ENCODE peak calls at places on chromosomes 2 and 18, in eight cellular contexts. D, H, Q, N, W, Y, B and U are unnamed samples.

GRCh38 chr18:79583426-79583825 is 96.2 kb upstream of the CTDP1 start:
- DNase-seq in D (peak), H (no peak), Q (peak), N (no peak), W (no peak), Y (no peak), B (no peak), U (no peak)

GRCh38 chr2:96251721-96252292 is 14.0 kb downstream of the TMEM127 start:
- DNase-seq in D (no peak), H (peak), Q (no peak), N (peak), W (peak), Y (peak), B (no peak), U (peak)

GRCh38 chr18:12326711-12327460 is 18.8 kb downstream of the TUBB6 start:
- DNase-seq in D (no peak), H (no peak), Q (no peak), N (no peak), W (no peak), Y (no peak), B (no peak), U (no peak)

GRCh38 chr2:72139471-72139870 is 8.2 kb downstream of the CYP26B1 start:
- DNase-seq in D (no peak), H (no peak), Q (no peak), N (no peak), W (no peak), Y (no peak), B (no peak), U (no peak)

GRCh38 chr2:64652231-64653173 is 1.2 kb downstream of the SERTAD2 start:
- DNase-seq in D (peak), H (peak), Q (peak), N (no peak), W (peak), Y (no peak), B (peak), U (no peak)

GRCh38 chr18:61435064-61435652 is 101.9 kb downstream of the CDH20 start:
- DNase-seq in D (no peak), H (peak), Q (no peak), N (peak), W (no peak), Y (peak), B (peak), U (peak)

GRCh38 chr2:42300527-42300926 is 60.5 kb downstream of the COX7A2L start:
- DNase-seq in D (no peak), H (no peak), Q (no peak), N (no peak), W (no peak), Y (no peak), B (no peak), U (no peak)

GRCh38 chr18:71902482-71902881 is 641.7 kb downstream of the CBLN2 start:
- DNase-seq in D (no peak), H (no peak), Q (no peak), N (no peak), W (no peak), Y (no peak), B (no peak), U (no peak)

GRCh38 chr2:65456074-65456473 is 23.7 kb upstream of the SPRED2 start:
- DNase-seq in D (no peak), H (no peak), Q (no peak), N (no peak), W (no peak), Y (peak), B (no peak), U (no peak)

GRCh38 chr2:85712849-85713612 is 18.9 kb downstream of the GNLY start:
- DNase-seq in D (peak), H (no peak), Q (peak), N (no peak), W (peak), Y (peak), B (no peak), U (no peak)

GRCh38 chr2:44598330-44598729 is 236.6 kb downstream of the CAMKMT start:
- DNase-seq in D (no peak), H (no peak), Q (no peak), N (no peak), W (no peak), Y (no peak), B (no peak), U (no peak)

GRCh38 chr2:236876642-236877041 is 209.0 kb upstream of the COPS8 start:
- DNase-seq in D (no peak), H (no peak), Q (no peak), N (no peak), W (no peak), Y (no peak), B (no peak), U (no peak)

GRCh38 chr2:10889741-10890215 is 22.0 kb upstream of the KCNF1 start:
- DNase-seq in D (no peak), H (no peak), Q (peak), N (no peak), W (no peak), Y (no peak), B (no peak), U (no peak)

GRCh38 chr18:58671122-58671940 is at the start of gene MALT1:
- DNase-seq in D (peak), H (peak), Q (peak), N (peak), W (peak), Y (peak), B (peak), U (peak)

GRCh38 chr18:58572181-58572580 is 56.7 kb downstream of the ALPK2 start:
- DNase-seq in D (no peak), H (no peak), Q (no peak), N (no peak), W (no peak), Y (peak), B (no peak), U (no peak)

GRCh38 chr2:188114014-188114413 is 177.7 kb upstream of the GULP1 start:
- DNase-seq in D (no peak), H (no peak), Q (no peak), N (no peak), W (no peak), Y (peak), B (no peak), U (no peak)

DNA sequence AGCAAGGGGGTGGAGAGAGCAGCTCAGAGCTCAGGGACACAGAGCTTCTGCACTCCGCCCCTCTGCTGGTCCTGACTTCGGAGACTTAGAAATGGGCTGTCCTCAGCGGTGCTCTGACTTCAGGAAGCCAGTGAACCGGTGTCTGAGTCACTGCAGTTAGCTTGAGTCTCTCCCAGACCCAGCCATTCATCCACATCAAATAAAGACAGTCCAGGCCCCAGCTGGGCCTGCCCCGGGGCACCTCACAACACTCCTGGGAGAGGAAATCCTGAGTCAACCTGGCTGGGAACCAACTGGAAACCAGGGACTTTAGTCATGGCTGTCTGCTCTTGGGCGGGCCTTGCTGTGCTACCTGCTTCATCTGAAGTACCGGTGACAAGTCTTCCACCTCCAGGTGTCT is 5.4 kb upstream of the ITGB6 start:
- DNase-seq in D (no peak), H (no peak), Q (peak), N (peak), W (peak), Y (peak), B (no peak), U (no peak)
- H3K4me3 ChIP-seq in D (no peak), H (no peak), Q (no peak), N (no peak), W (no peak), Y (peak), B (no peak), U (no peak)

GRCh38 chr2:186588421-186588820 is 1.4 kb upstream of the ITGAV start:
- DNase-seq in D (no peak), H (no peak), Q (no peak), N (no peak), W (no peak), Y (no peak), B (no peak), U (no peak)

GRCh38 chr2:186592137-186592875 is 2.5 kb downstream of the ITGAV start:
- DNase-seq in D (no peak), H (no peak), Q (no peak), N (no peak), W (no peak), Y (no peak), B (no peak), U (no peak)

GRCh38 chr2:186590538-186591441 is 934 bp downstream of the ITGAV start:
- DNase-seq in D (no peak), H (peak), Q (peak), N (no peak), W (peak), Y (peak), B (peak), U (no peak)

GRCh38 chr2:186588940-186589732 is 720 bp upstream of the ITGAV start:
- DNase-seq in D (no peak), H (peak), Q (peak), N (no peak), W (peak), Y (no peak), B (no peak), U (no peak)

GRCh38 chr2:186589733-186590537 is at the start of gene ITGAV:
- DNase-seq in D (peak), H (peak), Q (peak), N (peak), W (peak), Y (peak), B (peak), U (peak)
- TF ChIP-seq CTCF in D (no peak), H (no peak), Q (no peak), N (no peak), W (peak), Y (no peak), B (no peak), U (no peak)

DNA sequence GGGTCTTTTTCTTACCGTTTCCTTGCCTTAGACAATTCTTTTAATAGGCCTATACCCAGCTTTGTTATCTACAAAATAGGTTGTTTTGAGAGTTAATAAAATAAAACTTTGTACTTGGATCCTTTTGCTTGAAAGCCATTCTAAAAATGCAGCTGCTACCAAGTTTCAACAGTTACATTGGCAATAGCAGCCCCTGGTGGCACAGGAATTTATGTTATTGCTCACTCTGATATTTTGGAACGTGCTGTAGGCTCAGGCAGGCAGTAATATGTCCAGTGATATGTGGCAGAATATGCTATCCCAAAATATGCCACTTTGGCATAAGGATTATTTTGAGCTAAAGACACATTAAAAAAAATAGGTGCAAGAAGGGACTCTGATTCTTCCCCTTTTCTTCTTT is 6.7 kb upstream of the COMMD1 start:
- DNase-seq in D (no peak), H (peak), Q (no peak), N (no peak), W (peak), Y (peak), B (peak), U (no peak)
- H3K4me3 ChIP-seq in D (no peak), H (no peak), Q (no peak), N (no peak), W (no peak), Y (no peak), B (no peak), U (no peak)

DNA sequence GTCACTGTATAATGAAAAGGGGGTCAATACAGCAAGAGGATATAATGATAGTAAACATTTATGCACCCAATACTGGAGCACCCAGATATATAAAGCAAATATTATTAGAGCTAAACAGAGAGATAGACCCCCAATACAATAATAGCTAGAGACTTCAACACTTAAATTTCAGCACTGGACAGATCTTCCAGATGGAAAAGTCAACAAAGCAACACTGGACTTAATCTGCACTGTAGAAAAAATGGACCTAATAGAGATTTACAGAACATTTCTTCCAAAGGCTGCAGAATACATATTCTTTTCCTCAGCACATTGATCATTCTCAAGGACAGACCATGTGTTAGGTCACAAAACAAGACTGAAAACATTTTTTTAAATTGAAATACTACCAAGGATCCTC is 26.7 kb downstream of the ZBTB14 start:
- DNase-seq in D (no peak), H (peak), Q (no peak), N (no peak), W (no peak), Y (no peak), B (no peak), U (no peak)
- TF ChIP-seq CTCF in D (no peak), H (no peak), Q (no peak), N (no peak), W (no peak), Y (no peak), B (no peak), U (no peak)

DNA sequence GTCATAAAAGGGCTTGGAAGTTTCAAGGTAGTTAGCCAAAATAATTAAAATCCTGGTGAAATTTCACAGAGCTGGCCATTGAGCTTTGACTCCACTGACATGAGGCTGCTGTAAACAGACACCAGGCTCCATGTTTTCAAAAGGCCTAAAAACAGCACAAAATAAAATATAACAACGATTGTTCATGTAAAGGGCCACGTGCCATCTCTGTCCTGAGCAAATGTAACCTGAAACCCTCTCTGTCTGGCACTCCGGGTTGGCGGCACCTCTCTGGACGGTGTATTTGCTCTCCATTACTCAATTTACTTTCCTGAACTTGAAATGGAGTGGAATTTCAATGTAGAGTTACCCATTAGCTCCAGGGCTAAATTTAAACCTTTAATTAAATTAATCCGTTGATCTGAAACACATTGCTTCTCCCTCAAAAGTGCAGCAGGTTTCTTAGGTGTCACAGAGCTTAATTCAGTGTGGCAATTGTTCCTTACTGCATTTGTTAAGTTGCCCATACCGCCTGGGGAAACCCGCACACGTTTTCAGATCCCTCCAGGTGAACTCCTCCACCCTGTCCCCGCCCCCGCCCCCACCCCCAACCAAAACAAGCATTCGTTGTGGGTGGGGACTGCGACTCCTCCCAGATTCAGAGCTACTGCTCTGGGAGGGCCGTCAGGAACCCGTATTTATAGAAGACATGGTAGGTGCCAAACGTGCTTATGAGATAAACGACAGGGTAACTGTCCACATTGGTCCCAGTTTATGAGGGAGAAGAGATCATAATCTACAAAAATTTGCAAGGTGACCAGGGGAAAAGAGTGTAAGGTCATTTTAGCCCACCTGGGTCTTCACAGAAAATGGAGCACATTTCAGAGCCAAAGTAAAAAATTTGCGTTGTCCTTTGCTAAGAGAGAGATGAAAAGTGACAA is 1.2 kb upstream of the CABLES1 start:
- DNase-seq in D (peak), H (peak), Q (peak), N (peak), W (peak), Y (no peak), B (peak), U (peak)
- H3K4me3 ChIP-seq in D (peak), H (peak), Q (no peak), N (peak), W (no peak), Y (peak), B (peak), U (peak)

DNA sequence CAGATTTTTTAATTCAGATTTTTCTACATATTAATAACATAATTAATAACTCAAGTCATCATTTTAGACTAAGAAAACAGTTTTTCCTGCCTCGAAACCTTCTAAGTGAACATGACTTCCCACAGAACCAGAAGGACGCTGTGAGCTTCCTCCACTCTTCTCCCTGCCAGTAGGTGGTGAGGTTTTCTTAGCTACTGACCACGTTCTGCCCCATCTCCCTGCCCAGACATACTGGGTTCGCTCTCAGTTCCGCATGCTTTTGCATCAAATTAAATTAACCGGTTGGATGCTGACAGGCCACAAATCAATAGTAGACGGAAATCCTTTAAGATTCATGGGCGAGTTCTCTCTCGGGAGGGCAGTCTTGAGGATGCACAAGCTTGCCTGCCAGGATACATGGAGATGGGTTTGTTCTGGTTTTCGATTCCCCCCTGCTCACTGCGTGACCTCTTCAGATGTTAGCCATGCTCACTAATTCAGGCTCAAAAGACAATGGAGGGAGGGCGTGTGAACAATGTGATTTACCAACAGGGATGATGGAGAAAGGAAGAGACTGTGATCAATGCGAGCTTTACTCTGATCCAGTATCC is 375.9 kb downstream of the EIPR1 start:
- DNase-seq in D (no peak), H (peak), Q (no peak), N (no peak), W (peak), Y (no peak), B (peak), U (peak)
- TF ChIP-seq CTCF in D (no peak), H (peak), Q (no peak), N (no peak), W (peak), Y (no peak), B (peak), U (peak)

GRCh38 chr2:186697536-186697935 is 3.7 kb downstream of the FAM171B start:
- DNase-seq in D (no peak), H (no peak), Q (no peak), N (no peak), W (no peak), Y (peak), B (no peak), U (no peak)

GRCh38 chr2:186696337-186696736 is 2.5 kb downstream of the FAM171B start:
- DNase-seq in D (no peak), H (no peak), Q (no peak), N (no peak), W (no peak), Y (no peak), B (no peak), U (no peak)

GRCh38 chr2:186696804-186697203 is 2.9 kb downstream of the FAM171B start:
- DNase-seq in D (no peak), H (no peak), Q (no peak), N (no peak), W (no peak), Y (no peak), B (no peak), U (no peak)

GRCh38 chr2:186693446-186693842 is 416 bp upstream of the FAM171B start:
- DNase-seq in D (no peak), H (no peak), Q (no peak), N (no peak), W (no peak), Y (no peak), B (no peak), U (no peak)

DNA sequence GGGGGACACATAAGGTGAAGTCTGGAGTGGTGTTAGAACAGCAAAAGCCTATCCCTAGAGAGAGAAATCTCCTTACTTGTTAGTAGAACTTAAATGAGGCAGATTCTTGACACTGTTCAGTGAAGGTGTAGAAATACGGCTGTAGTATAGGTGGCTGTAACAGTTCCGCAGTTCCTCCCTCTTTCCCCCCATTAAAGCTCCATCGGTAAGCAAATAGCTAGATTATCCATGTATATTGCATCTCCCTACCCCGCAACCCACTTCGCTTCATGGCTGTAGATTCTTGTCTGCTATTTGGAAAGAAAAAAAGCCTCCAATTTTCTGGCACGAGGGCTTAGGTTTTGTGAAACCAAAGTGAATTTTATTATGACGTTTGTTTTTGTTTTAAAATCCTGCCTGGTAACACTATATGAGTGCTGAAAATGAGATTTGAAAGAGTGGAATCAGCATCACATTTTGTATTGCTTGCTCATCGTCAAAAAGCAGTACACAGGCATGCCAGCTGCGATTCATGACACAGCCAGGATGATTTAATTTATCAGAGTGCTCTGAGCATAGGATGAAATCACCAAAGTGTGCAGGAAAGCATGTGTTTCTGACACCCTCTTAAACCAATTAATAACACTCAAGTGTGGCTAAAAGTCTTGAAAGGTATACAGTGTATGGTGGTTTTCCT is 1.4 kb downstream of the FAM171B start:
- DNase-seq in D (no peak), H (no peak), Q (no peak), N (no peak), W (no peak), Y (peak), B (no peak), U (no peak)
- H3K4me3 ChIP-seq in D (no peak), H (peak), Q (no peak), N (no peak), W (no peak), Y (peak), B (no peak), U (no peak)